ENCODE peak calls at places on chromosomes 12 and 14, in ten cellular contexts. D is left cardiac atrium, B is mesendoderm, T is cardiac septum, A is DMS153, M is DMS 273 treated with DMSO at 0.1 percent for 48 hours, G is GM18507, R is iPS-NIHi11, S is HuH-7.5, P is PC-3. O is an unnamed sample.

GRCh38 chr12:13000616-13000934 is 510 bp upstream of the HEBP1 start:
- DNase-seq in D (peak; percentile 56), B (peak; percentile 73), T (no peak), A (peak; percentile 24), M (no peak), G (no peak), R (peak; percentile 58), S (peak; percentile 51), P (peak; percentile 28), O (no peak)

GRCh38 chr12:3285570-3285969 is 205.4 kb upstream of the PRMT8 start:
- DNase-seq in D (no peak), B (no peak), T (no peak), A (no peak), M (no peak), G (no peak), R (no peak), S (no peak), P (no peak), O (peak; percentile 81)

GRCh38 chr14:20730921-20731320 is 14.8 kb upstream of the EDDM3A start:
- DNase-seq in D (no peak), B (no peak), T (no peak), A (no peak), M (no peak), G (no peak), R (no peak), S (no peak), P (no peak), O (no peak)

GRCh38 chr12:65139389-65139788 is 18.3 kb upstream of the WIF1 start:
- DNase-seq in D (no peak), B (no peak), T (no peak), A (no peak), M (no peak), G (no peak), R (no peak), S (no peak), P (no peak), O (no peak)

GRCh38 chr12:62426095-62426488 is 40.5 kb upstream of the MON2 start:
- DNase-seq in D (no peak), B (no peak), T (no peak), A (no peak), M (no peak), G (no peak), R (no peak), S (no peak), P (no peak), O (no peak)

GRCh38 chr12:56220611-56221232 is 1.0 kb downstream of the RNF41 start:
- DNase-seq in D (no peak), B (peak; percentile 56), T (no peak), A (no peak), M (no peak), G (no peak), R (no peak), S (no peak), P (peak; percentile 33), O (no peak)

GRCh38 chr14:100131181-100131580 is 28.3 kb downstream of the DEGS2 start:
- DNase-seq in D (no peak), B (peak; percentile 59), T (no peak), A (no peak), M (no peak), G (no peak), R (peak; percentile 62), S (no peak), P (no peak), O (no peak)

GRCh38 chr12:108884116-108885012 is 4.5 kb downstream of the DAO start:
- DNase-seq in D (peak; percentile 61), B (peak; percentile 73), T (peak; percentile 77), A (no peak), M (no peak), G (peak; percentile 36), R (peak; percentile 73), S (peak; percentile 36), P (peak; percentile 76), O (no peak)

GRCh38 chr14:68664225-68664681 is 128.6 kb downstream of the ZFP36L1 start:
- DNase-seq in D (no peak), B (no peak), T (no peak), A (no peak), M (no peak), G (peak; percentile 29), R (no peak), S (no peak), P (no peak), O (no peak)

GRCh38 chr12:53232641-53233538 is 881 bp upstream of the RARG start:
- DNase-seq in D (peak; percentile 72), B (peak; percentile 70), T (no peak), A (no peak), M (no peak), G (no peak), R (peak; percentile 65), S (peak; percentile 62), P (peak; percentile 49), O (no peak)